ENCODE peak calls at places on chromosomes 7 and 10, in six cellular contexts. P is body of pancreas, S is NCI-H1105 treated with DMSO at 0.1 percent for 48 hours, O is right lobe of liver, U is omental fat pad, B is GM23248. Z is an unnamed sample.
A peak's percentile ranks its signal among the peaks of the same experiment; 100 is the strongest.

GRCh38 chr10:133324198-133324792 is 12.4 kb downstream of the CALY start:
- DNase-seq in P (peak; percentile 85), S (peak; percentile 68), O (peak; percentile 76), U (no peak), B (peak; percentile 72), Z (no peak)

GRCh38 chr7:144629011-144629410 is 206.8 kb downstream of the TPK1 start:
- DNase-seq in P (no peak), S (no peak), O (no peak), U (no peak), B (no peak), Z (no peak)

GRCh38 chr7:108442039-108442568 is 14.1 kb downstream of the NRCAM start:
- DNase-seq in P (no peak), S (peak; percentile 88), O (no peak), U (no peak), B (no peak), Z (peak; percentile 32)

GRCh38 chr7:106052681-106053080 is 59.4 kb downstream of the SYPL1 start:
- DNase-seq in P (no peak), S (no peak), O (no peak), U (no peak), B (no peak), Z (no peak)

GRCh38 chr10:75827591-75827990 is 396.2 kb downstream of the LRMDA start:
- DNase-seq in P (no peak), S (no peak), O (no peak), U (no peak), B (no peak), Z (no peak)

GRCh38 chr7:111835066-111835465 is 272.8 kb upstream of the IMMP2L start:
- DNase-seq in P (no peak), S (no peak), O (no peak), U (no peak), B (peak; percentile 88), Z (peak; percentile 80)

GRCh38 chr10:96290368-96291133 is 13.7 kb upstream of the DNTT start:
- DNase-seq in P (no peak), S (no peak), O (no peak), U (no peak), B (no peak), Z (no peak)

GRCh38 chr10:92486637-92487036 is 87.3 kb downstream of the IDE start:
- DNase-seq in P (no peak), S (no peak), O (no peak), U (no peak), B (no peak), Z (no peak)

GRCh38 chr10:93440591-93441012 is 41.5 kb downstream of the MYOF start:
- DNase-seq in P (no peak), S (peak; percentile 16), O (no peak), U (no peak), B (peak; percentile 65), Z (no peak)

GRCh38 chr7:124031919-124032318 is 948 bp downstream of the TMEM229A start:
- DNase-seq in P (no peak), S (no peak), O (no peak), U (no peak), B (no peak), Z (no peak)

GRCh38 chr10:5692476-5693358 is 8.1 kb downstream of the TASOR2 start:
- DNase-seq in P (peak; percentile 41), S (no peak), O (peak; percentile 70), U (no peak), B (peak; percentile 64), Z (no peak)

GRCh38 chr10:106175760-106176377 is 988.6 kb downstream of the SORCS1 start:
- DNase-seq in P (peak; percentile 8), S (peak; percentile 8), O (no peak), U (no peak), B (peak; percentile 44), Z (peak; percentile 3)

GRCh38 chr7:132773527-132773956 is 197.3 kb upstream of the PLXNA4 start:
- DNase-seq in P (no peak), S (no peak), O (no peak), U (no peak), B (peak; percentile 59), Z (no peak)